ENCODE peak calls at places on chromosomes 6 and 20, in six cellular contexts. U, P, F, E, L and S are unnamed samples.

GRCh38 chr6:160430741-160431140 is 82.6 kb downstream of the SLC22A3 start:
- DNase-seq in U (no peak), P (no peak), F (no peak), E (no peak), L (no peak), S (no peak)

GRCh38 chr6:128303870-128304269 is 216.5 kb downstream of the PTPRK start:
- DNase-seq in U (no peak), P (no peak), F (no peak), E (no peak), L (no peak), S (no peak)

GRCh38 chr20:53813728-53814459 is 220.3 kb upstream of the ZNF217 start:
- DNase-seq in U (peak), P (no peak), F (no peak), E (peak), L (no peak), S (no peak)

GRCh38 chr6:111550195-111550594 is 55.5 kb downstream of the TRAF3IP2 start:
- DNase-seq in U (no peak), P (no peak), F (no peak), E (no peak), L (no peak), S (no peak)

GRCh38 chr6:10383312-10384063 is 31.4 kb downstream of the TFAP2A start:
- DNase-seq in U (peak), P (no peak), F (no peak), E (no peak), L (peak), S (no peak)

GRCh38 chr6:42075159-42075838 is 25.0 kb downstream of the TAF8 start:
- DNase-seq in U (peak), P (no peak), F (peak), E (peak), L (peak), S (no peak)

GRCh38 chr20:2967841-2968240 is 75.6 kb upstream of the GNRH2 start:
- DNase-seq in U (no peak), P (no peak), F (no peak), E (no peak), L (no peak), S (no peak)

GRCh38 chr6:117558818-117559217 is 43.5 kb downstream of the GOPC start:
- DNase-seq in U (no peak), P (no peak), F (no peak), E (no peak), L (no peak), S (no peak)

GRCh38 chr6:35919085-35919826 is 1.6 kb downstream of the SRPK1 start:
- DNase-seq in U (no peak), P (no peak), F (no peak), E (peak), L (no peak), S (peak)

GRCh38 chr6:165119231-165120020 is 190.0 kb downstream of the C6orf118 start:
- DNase-seq in U (no peak), P (no peak), F (no peak), E (no peak), L (no peak), S (no peak)

GRCh38 chr6:33298773-33299236 is at the start of gene RGL2:
- DNase-seq in U (peak), P (no peak), F (no peak), E (peak), L (peak), S (peak)

GRCh38 chr20:23233341-23233740 is 117.2 kb upstream of the NXT1 start:
- DNase-seq in U (no peak), P (no peak), F (no peak), E (no peak), L (no peak), S (no peak)

GRCh38 chr20:5127204-5127858 is 523 bp downstream of the CDS2 start:
- DNase-seq in U (peak), P (peak), F (peak), E (peak), L (peak), S (peak)

GRCh38 chr20:49642808-49643207 is 70.9 kb downstream of the B4GALT5 start:
- DNase-seq in U (no peak), P (no peak), F (no peak), E (no peak), L (no peak), S (no peak)

GRCh38 chr20:48733296-48733790 is 94.5 kb downstream of the PREX1 start:
- DNase-seq in U (peak), P (no peak), F (no peak), E (peak), L (no peak), S (no peak)

GRCh38 chr6:61809004-61809595 is 476.9 kb downstream of the KHDRBS2 start:
- DNase-seq in U (no peak), P (no peak), F (no peak), E (no peak), L (no peak), S (no peak)

GRCh38 chr6:160388922-160389321 is 40.7 kb downstream of the SLC22A3 start:
- DNase-seq in U (no peak), P (no peak), F (no peak), E (no peak), L (no peak), S (no peak)

GRCh38 chr20:12975833-12976608 is 32.8 kb upstream of the SPTLC3 start:
- DNase-seq in U (no peak), P (no peak), F (no peak), E (no peak), L (no peak), S (no peak)

GRCh38 chr6:159602370-159603185 is 90.5 kb downstream of the SOD2 start:
- DNase-seq in U (no peak), P (no peak), F (no peak), E (no peak), L (no peak), S (no peak)

GRCh38 chr20:19860742-19861141 is 102.7 kb downstream of the RIN2 start:
- DNase-seq in U (no peak), P (peak), F (no peak), E (peak), L (no peak), S (no peak)

GRCh38 chr6:2558098-2558770 is 192.5 kb downstream of the MYLK4 start:
- DNase-seq in U (no peak), P (no peak), F (no peak), E (no peak), L (no peak), S (no peak)

GRCh38 chr6:76708641-76709331 is 636.3 kb upstream of the IMPG1 start:
- DNase-seq in U (no peak), P (no peak), F (no peak), E (peak), L (no peak), S (no peak)

GRCh38 chr6:158795516-158795915 is 23.7 kb downstream of the EZR start:
- DNase-seq in U (no peak), P (no peak), F (no peak), E (no peak), L (no peak), S (no peak)

GRCh38 chr20:36447101-36447500 is 94.2 kb upstream of the MYL9 start:
- DNase-seq in U (no peak), P (no peak), F (no peak), E (no peak), L (no peak), S (no peak)

GRCh38 chr6:28496099-28496779 is 19.4 kb downstream of the GPX6 start:
- DNase-seq in U (no peak), P (no peak), F (no peak), E (peak), L (no peak), S (no peak)

GRCh38 chr6:54970337-54970736 is 123.8 kb downstream of the FAM83B start:
- DNase-seq in U (no peak), P (no peak), F (no peak), E (no peak), L (no peak), S (no peak)

GRCh38 chr6:127301199-127301700 is 34.6 kb downstream of the RNF146 start:
- DNase-seq in U (no peak), P (no peak), F (no peak), E (peak), L (no peak), S (no peak)

GRCh38 chr6:46734867-46735719 is at the start of gene PLA2G7:
- DNase-seq in U (peak), P (no peak), F (no peak), E (no peak), L (peak), S (no peak)

GRCh38 chr6:56299916-56300315 is 52.5 kb upstream of the COL21A1 start:
- DNase-seq in U (no peak), P (no peak), F (no peak), E (no peak), L (no peak), S (no peak)

GRCh38 chr6:37319156-37319555 is 34.6 kb upstream of the RNF8 start:
- DNase-seq in U (no peak), P (no peak), F (no peak), E (no peak), L (no peak), S (no peak)

GRCh38 chr20:22795455-22795854 is 211.1 kb upstream of the FOXA2 start:
- DNase-seq in U (no peak), P (no peak), F (no peak), E (no peak), L (no peak), S (no peak)